ENCODE peak calls at places on chromosomes 1 and 21, in ten cellular contexts. One of them, this sample, is unnamed.

GRCh38 chr1:19981507-19982312 is 2.3 kb upstream of the PLA2G2A start:
- DNase-seq in M059J: no peak
- DNase-seq in activated naive CD8-positive, alpha-beta T cell treated with anti-CD3 and anti-CD28 coated beads for 36 hours: no peak
- DNase-seq in heart left ventricle: no peak
- DNase-seq in GF-D8: no peak
- DNase-seq in stimulated activated CD4-positive, alpha-beta T cell treated with anti-CD3 and anti-CD28 coated beads, Interleukin-12 subunit alpha, Interleukin-12 subunit beta, amount 100 ng/mL, for 48 hours: no peak
- DNase-seq in BJ: no peak
- DNase-seq in EL: no peak
- DNase-seq in psoas muscle: no peak
- DNase-seq in choroid plexus epithelial cell: no peak
- DNase-seq in this sample: peak; percentile 2

GRCh38 chr1:1074631-1075147 is 583 bp upstream of the RNF223 start:
- DNase-seq in stimulated activated CD4-positive, alpha-beta T cell treated with anti-CD3 and anti-CD28 coated beads, Interleukin-12 subunit alpha, Interleukin-12 subunit beta, amount 100 ng/mL, for 48 hours: no peak
- DNase-seq in M059J: no peak
- DNase-seq in activated naive CD8-positive, alpha-beta T cell treated with anti-CD3 and anti-CD28 coated beads for 36 hours: no peak
- DNase-seq in heart left ventricle: no peak
- DNase-seq in GF-D8: no peak
- DNase-seq in EL: no peak
- DNase-seq in choroid plexus epithelial cell: no peak
- DNase-seq in BJ: no peak
- DNase-seq in psoas muscle: no peak
- DNase-seq in this sample: no peak

GRCh38 chr1:21828506-21829210 is 16.6 kb downstream of the LDLRAD2 start:
- DNase-seq in choroid plexus epithelial cell: no peak
- DNase-seq in activated naive CD8-positive, alpha-beta T cell treated with anti-CD3 and anti-CD28 coated beads for 36 hours: no peak
- DNase-seq in heart left ventricle: no peak
- DNase-seq in stimulated activated CD4-positive, alpha-beta T cell treated with anti-CD3 and anti-CD28 coated beads, Interleukin-12 subunit alpha, Interleukin-12 subunit beta, amount 100 ng/mL, for 48 hours: no peak
- DNase-seq in GF-D8: no peak
- DNase-seq in EL: no peak
- DNase-seq in M059J: no peak
- DNase-seq in psoas muscle: no peak
- DNase-seq in BJ: no peak
- DNase-seq in this sample: no peak

GRCh38 chr1:202367200-202367742 is 18.8 kb downstream of the PPP1R12B start:
- DNase-seq in GF-D8: no peak
- DNase-seq in choroid plexus epithelial cell: no peak
- DNase-seq in heart left ventricle: no peak
- DNase-seq in M059J: no peak
- DNase-seq in BJ: peak; percentile 84
- DNase-seq in stimulated activated CD4-positive, alpha-beta T cell treated with anti-CD3 and anti-CD28 coated beads, Interleukin-12 subunit alpha, Interleukin-12 subunit beta, amount 100 ng/mL, for 48 hours: no peak
- DNase-seq in activated naive CD8-positive, alpha-beta T cell treated with anti-CD3 and anti-CD28 coated beads for 36 hours: no peak
- DNase-seq in EL: no peak
- DNase-seq in psoas muscle: no peak
- DNase-seq in this sample: no peak

GRCh38 chr21:26026113-26026512 is 144.5 kb downstream of the APP start:
- DNase-seq in BJ: no peak
- DNase-seq in activated naive CD8-positive, alpha-beta T cell treated with anti-CD3 and anti-CD28 coated beads for 36 hours: no peak
- DNase-seq in choroid plexus epithelial cell: no peak
- DNase-seq in heart left ventricle: no peak
- DNase-seq in stimulated activated CD4-positive, alpha-beta T cell treated with anti-CD3 and anti-CD28 coated beads, Interleukin-12 subunit alpha, Interleukin-12 subunit beta, amount 100 ng/mL, for 48 hours: no peak
- DNase-seq in M059J: no peak
- DNase-seq in EL: no peak
- DNase-seq in GF-D8: no peak
- DNase-seq in psoas muscle: no peak
- DNase-seq in this sample: no peak

GRCh38 chr1:183567584-183567983 is 22.7 kb downstream of the NCF2 start:
- DNase-seq in psoas muscle: no peak
- DNase-seq in EL: peak; percentile 22
- DNase-seq in activated naive CD8-positive, alpha-beta T cell treated with anti-CD3 and anti-CD28 coated beads for 36 hours: no peak
- DNase-seq in M059J: peak; percentile 74
- DNase-seq in BJ: no peak
- DNase-seq in heart left ventricle: peak; percentile 52
- DNase-seq in choroid plexus epithelial cell: peak; percentile 50
- DNase-seq in stimulated activated CD4-positive, alpha-beta T cell treated with anti-CD3 and anti-CD28 coated beads, Interleukin-12 subunit alpha, Interleukin-12 subunit beta, amount 100 ng/mL, for 48 hours: no peak
- DNase-seq in GF-D8: peak; percentile 71
- DNase-seq in this sample: no peak

GRCh38 chr1:167671727-167672511 is 41.9 kb downstream of the RCSD1 start:
- DNase-seq in BJ: no peak
- DNase-seq in heart left ventricle: no peak
- DNase-seq in stimulated activated CD4-positive, alpha-beta T cell treated with anti-CD3 and anti-CD28 coated beads, Interleukin-12 subunit alpha, Interleukin-12 subunit beta, amount 100 ng/mL, for 48 hours: no peak
- DNase-seq in GF-D8: peak; percentile 50
- DNase-seq in EL: no peak
- DNase-seq in activated naive CD8-positive, alpha-beta T cell treated with anti-CD3 and anti-CD28 coated beads for 36 hours: no peak
- DNase-seq in choroid plexus epithelial cell: peak; percentile 69
- DNase-seq in M059J: peak; percentile 37
- DNase-seq in psoas muscle: no peak
- DNase-seq in this sample: no peak

GRCh38 chr1:52592637-52593323 is 9.4 kb upstream of the GPX7 start:
- DNase-seq in choroid plexus epithelial cell: no peak
- DNase-seq in GF-D8: no peak
- DNase-seq in EL: no peak
- DNase-seq in BJ: no peak
- DNase-seq in heart left ventricle: no peak
- DNase-seq in M059J: no peak
- DNase-seq in psoas muscle: no peak
- DNase-seq in stimulated activated CD4-positive, alpha-beta T cell treated with anti-CD3 and anti-CD28 coated beads, Interleukin-12 subunit alpha, Interleukin-12 subunit beta, amount 100 ng/mL, for 48 hours: no peak
- DNase-seq in activated naive CD8-positive, alpha-beta T cell treated with anti-CD3 and anti-CD28 coated beads for 36 hours: no peak
- DNase-seq in this sample: no peak

GRCh38 chr1:219792337-219793021 is 135.9 kb downstream of the SLC30A10 start:
- DNase-seq in GF-D8: no peak
- DNase-seq in stimulated activated CD4-positive, alpha-beta T cell treated with anti-CD3 and anti-CD28 coated beads, Interleukin-12 subunit alpha, Interleukin-12 subunit beta, amount 100 ng/mL, for 48 hours: no peak
- DNase-seq in activated naive CD8-positive, alpha-beta T cell treated with anti-CD3 and anti-CD28 coated beads for 36 hours: no peak
- DNase-seq in psoas muscle: no peak
- DNase-seq in heart left ventricle: no peak
- DNase-seq in choroid plexus epithelial cell: peak; percentile 76
- DNase-seq in EL: peak; percentile 75
- DNase-seq in M059J: peak; percentile 86
- DNase-seq in BJ: peak; percentile 78
- DNase-seq in this sample: no peak